ENCODE peak calls at places on chromosomes 4 and X, in four cellular contexts. One of them, this sample, is unnamed.

GRCh38 chr4:15303052-15303641 is 124.7 kb upstream of the C1QTNF7 start:
- DNase-seq in HepG2: peak
- DNase-seq in A549: peak
- DNase-seq in endothelial cell of umbilical vein: no peak
- DNase-seq in this sample: no peak

GRCh38 chrX:79065696-79066095 is 78.8 kb upstream of the GPR174 start:
- DNase-seq in HepG2: no peak
- DNase-seq in endothelial cell of umbilical vein: no peak
- DNase-seq in A549: no peak
- DNase-seq in this sample: no peak

GRCh38 chr4:57109847-57110634 is at the start of gene IGFBP7:
- DNase-seq in HepG2: no peak
- DNase-seq in A549: no peak
- DNase-seq in endothelial cell of umbilical vein: peak
- DNase-seq in this sample: no peak

GRCh38 chrX:31258163-31258562 is 186.3 kb upstream of the FTHL17 start:
- DNase-seq in A549: no peak
- DNase-seq in HepG2: no peak
- DNase-seq in endothelial cell of umbilical vein: peak
- DNase-seq in this sample: no peak

GRCh38 chrX:35919536-35920309 is at the start of gene CFAP47:
- DNase-seq in endothelial cell of umbilical vein: no peak
- DNase-seq in A549: peak
- DNase-seq in HepG2: no peak
- DNase-seq in this sample: no peak

GRCh38 chr4:159069922-159070321 is 33.0 kb upstream of the RAPGEF2 start:
- DNase-seq in A549: no peak
- DNase-seq in endothelial cell of umbilical vein: no peak
- DNase-seq in HepG2: no peak
- DNase-seq in this sample: no peak

GRCh38 chrX:150225756-150226155 is 137.4 kb upstream of the MAMLD1 start:
- DNase-seq in endothelial cell of umbilical vein: no peak
- DNase-seq in HepG2: no peak
- DNase-seq in A549: no peak
- DNase-seq in this sample: no peak

GRCh38 chr4:27148211-27148895 is 287.7 kb downstream of the STIM2 start:
- DNase-seq in A549: no peak
- DNase-seq in endothelial cell of umbilical vein: no peak
- DNase-seq in HepG2: no peak
- DNase-seq in this sample: no peak

GRCh38 chrX:30618160-30618765 is 35.0 kb upstream of the GK start:
- DNase-seq in HepG2: no peak
- DNase-seq in endothelial cell of umbilical vein: no peak
- DNase-seq in A549: no peak
- DNase-seq in this sample: no peak

GRCh38 chrX:64093761-64094160 is 111.7 kb downstream of the AMER1 start:
- DNase-seq in endothelial cell of umbilical vein: peak
- DNase-seq in A549: no peak
- DNase-seq in HepG2: no peak
- DNase-seq in this sample: no peak

GRCh38 chrX:136162827-136163427 is 15.6 kb downstream of the FHL1 start:
- DNase-seq in HepG2: peak
- DNase-seq in endothelial cell of umbilical vein: peak
- DNase-seq in A549: peak
- DNase-seq in this sample: peak

GRCh38 chr4:104890598-104890997 is 256.1 kb upstream of the TET2 start:
- DNase-seq in HepG2: no peak
- DNase-seq in A549: no peak
- DNase-seq in endothelial cell of umbilical vein: no peak
- DNase-seq in this sample: no peak

GRCh38 chr4:165489786-165490185 is 111.0 kb downstream of the CPE start:
- DNase-seq in A549: no peak
- DNase-seq in HepG2: no peak
- DNase-seq in endothelial cell of umbilical vein: peak
- DNase-seq in this sample: no peak

GRCh38 chr4:125440814-125441213 is 126.1 kb downstream of the FAT4 start:
- DNase-seq in A549: no peak
- DNase-seq in HepG2: no peak
- DNase-seq in endothelial cell of umbilical vein: no peak
- DNase-seq in this sample: no peak

GRCh38 chr4:98754736-98755135 is 96.3 kb upstream of the TSPAN5 start:
- DNase-seq in A549: no peak
- DNase-seq in endothelial cell of umbilical vein: peak
- DNase-seq in HepG2: no peak
- DNase-seq in this sample: no peak

GRCh38 chrX:139429913-139430312 is 100.6 kb upstream of the F9 start:
- DNase-seq in HepG2: no peak
- DNase-seq in A549: no peak
- DNase-seq in endothelial cell of umbilical vein: no peak
- DNase-seq in this sample: no peak

GRCh38 chr4:663438-664428 is 10.3 kb downstream of the ATP5ME start:
- DNase-seq in HepG2: no peak
- DNase-seq in endothelial cell of umbilical vein: no peak
- DNase-seq in A549: no peak
- DNase-seq in this sample: no peak

GRCh38 chr4:73867783-73868182 is 1.4 kb upstream of the CXCL1 start:
- DNase-seq in A549: peak
- DNase-seq in HepG2: no peak
- DNase-seq in endothelial cell of umbilical vein: no peak
- DNase-seq in this sample: peak

GRCh38 chr4:115113382-115114106 is at the start of gene NDST4:
- DNase-seq in endothelial cell of umbilical vein: no peak
- DNase-seq in A549: no peak
- DNase-seq in HepG2: no peak
- DNase-seq in this sample: no peak

GRCh38 chrX:23864719-23865349 is 42.9 kb downstream of the APOO start:
- DNase-seq in HepG2: no peak
- DNase-seq in endothelial cell of umbilical vein: no peak
- DNase-seq in A549: no peak
- DNase-seq in this sample: no peak

GRCh38 chr4:41505161-41505653 is 32.8 kb upstream of the LIMCH1 start:
- DNase-seq in A549: no peak
- DNase-seq in endothelial cell of umbilical vein: peak
- DNase-seq in HepG2: no peak
- DNase-seq in this sample: no peak

GRCh38 chrX:129649268-129650182 is 5.2 kb downstream of the APLN start:
- DNase-seq in endothelial cell of umbilical vein: no peak
- DNase-seq in HepG2: no peak
- DNase-seq in A549: no peak
- DNase-seq in this sample: no peak

GRCh38 chrX:40166582-40166981 is 68.8 kb upstream of the BCOR start:
- DNase-seq in HepG2: no peak
- DNase-seq in endothelial cell of umbilical vein: no peak
- DNase-seq in A549: no peak
- DNase-seq in this sample: no peak

GRCh38 chr4:89724716-89725115 is 112.2 kb downstream of the SNCA start:
- DNase-seq in endothelial cell of umbilical vein: peak
- DNase-seq in A549: no peak
- DNase-seq in HepG2: no peak
- DNase-seq in this sample: no peak

GRCh38 chrX:17057209-17057608 is 110.8 kb downstream of the REPS2 start:
- DNase-seq in endothelial cell of umbilical vein: no peak
- DNase-seq in HepG2: no peak
- DNase-seq in A549: no peak
- DNase-seq in this sample: no peak

GRCh38 chrX:133838761-133839676 is 146.4 kb downstream of the GPC3 start:
- DNase-seq in HepG2: no peak
- DNase-seq in A549: peak
- DNase-seq in endothelial cell of umbilical vein: peak
- DNase-seq in this sample: peak

GRCh38 chrX:118730500-118731247 is 3.3 kb downstream of the IL13RA1 start:
- DNase-seq in endothelial cell of umbilical vein: peak
- DNase-seq in A549: no peak
- DNase-seq in HepG2: no peak
- DNase-seq in this sample: no peak
- TF ChIP-seq MAX in endothelial cell of umbilical vein: no peak
- TF ChIP-seq MAX in A549: no peak
- TF ChIP-seq MAX in HepG2: no peak
- TF ChIP-seq MAX in this sample: no peak

GRCh38 chrX:121011254-121011653 is 25.7 kb upstream of the CT47A1 start:
- DNase-seq in HepG2: peak
- DNase-seq in A549: no peak
- DNase-seq in endothelial cell of umbilical vein: no peak
- DNase-seq in this sample: no peak

GRCh38 chrX:121013897-121014455 is 28.4 kb upstream of the CT47A1 start:
- DNase-seq in endothelial cell of umbilical vein: no peak
- DNase-seq in HepG2: peak
- DNase-seq in A549: no peak
- DNase-seq in this sample: no peak

GRCh38 chrX:121009764-121010163 is 24.2 kb upstream of the CT47A1 start:
- DNase-seq in A549: no peak
- DNase-seq in HepG2: no peak
- DNase-seq in endothelial cell of umbilical vein: no peak
- DNase-seq in this sample: no peak

GRCh38 chrX:121008920-121009319 is 23.4 kb upstream of the CT47A1 start:
- DNase-seq in A549: no peak
- DNase-seq in HepG2: peak
- DNase-seq in endothelial cell of umbilical vein: no peak
- DNase-seq in this sample: no peak

GRCh38 chrX:121010218-121010617 is 24.7 kb upstream of the CT47A1 start:
- DNase-seq in A549: no peak
- DNase-seq in HepG2: peak
- DNase-seq in endothelial cell of umbilical vein: no peak
- DNase-seq in this sample: no peak
- TF ChIP-seq MAX in A549: no peak
- TF ChIP-seq MAX in HepG2: no peak
- TF ChIP-seq MAX in endothelial cell of umbilical vein: no peak
- TF ChIP-seq MAX in this sample: no peak

GRCh38 chrX:32525234-32525633 is 686.1 kb downstream of the DMD start:
- DNase-seq in A549: no peak
- DNase-seq in HepG2: no peak
- DNase-seq in endothelial cell of umbilical vein: no peak
- DNase-seq in this sample: no peak

GRCh38 chrX:32533848-32534247 is 677.5 kb downstream of the DMD start:
- DNase-seq in A549: no peak
- DNase-seq in HepG2: no peak
- DNase-seq in endothelial cell of umbilical vein: no peak
- DNase-seq in this sample: no peak

GRCh38 chrX:32532282-32532681 is 679.1 kb downstream of the DMD start:
- DNase-seq in endothelial cell of umbilical vein: peak
- DNase-seq in A549: no peak
- DNase-seq in HepG2: no peak
- DNase-seq in this sample: no peak

GRCh38 chrX:32530802-32531403 is 680.4 kb downstream of the DMD start:
- DNase-seq in A549: no peak
- DNase-seq in HepG2: peak
- DNase-seq in endothelial cell of umbilical vein: peak
- DNase-seq in this sample: no peak
- TF ChIP-seq MAX in A549: no peak
- TF ChIP-seq MAX in HepG2: no peak
- TF ChIP-seq MAX in endothelial cell of umbilical vein: no peak
- TF ChIP-seq MAX in this sample: no peak

GRCh38 chrX:108316456-108316855 is 121.8 kb downstream of the COL4A6 start:
- DNase-seq in endothelial cell of umbilical vein: no peak
- DNase-seq in HepG2: no peak
- DNase-seq in A549: no peak
- DNase-seq in this sample: no peak

GRCh38 chrX:108323751-108324150 is 114.5 kb downstream of the COL4A6 start:
- DNase-seq in endothelial cell of umbilical vein: no peak
- DNase-seq in A549: no peak
- DNase-seq in HepG2: no peak
- DNase-seq in this sample: no peak

GRCh38 chrX:108322243-108322642 is 116.0 kb downstream of the COL4A6 start:
- DNase-seq in A549: no peak
- DNase-seq in HepG2: no peak
- DNase-seq in endothelial cell of umbilical vein: no peak
- DNase-seq in this sample: no peak
- TF ChIP-seq MAX in A549: no peak
- TF ChIP-seq MAX in HepG2: no peak
- TF ChIP-seq MAX in endothelial cell of umbilical vein: no peak
- TF ChIP-seq MAX in this sample: no peak

DNA sequence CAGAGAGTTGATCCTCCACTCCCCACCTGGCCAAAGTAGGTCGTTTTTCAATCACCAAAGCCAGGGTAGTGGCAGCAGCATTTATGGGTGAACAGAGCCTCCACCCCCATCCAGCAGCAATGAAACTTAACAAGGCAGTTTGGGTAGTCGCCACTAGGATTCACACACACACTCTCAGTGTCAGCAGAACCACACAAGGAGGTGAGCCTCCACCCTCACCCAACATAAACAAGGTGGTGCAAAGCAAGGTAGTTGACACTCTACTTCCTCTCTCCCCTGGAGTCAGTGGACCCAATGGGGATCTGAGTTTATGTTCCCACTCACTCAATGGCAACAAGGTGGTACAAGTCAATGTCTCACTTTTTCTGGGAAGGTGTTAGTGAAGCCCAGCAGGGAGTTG is 50.4 kb upstream of the CCDC149 start:
- DNase-seq in endothelial cell of umbilical vein: no peak
- DNase-seq in A549: no peak
- DNase-seq in HepG2: no peak
- DNase-seq in this sample: no peak
- TF ChIP-seq MAX in endothelial cell of umbilical vein: no peak
- TF ChIP-seq MAX in A549: no peak
- TF ChIP-seq MAX in HepG2: no peak
- TF ChIP-seq MAX in this sample: no peak

GRCh38 chr4:76665139-76665538 is 230.1 kb downstream of the SHROOM3 start:
- DNase-seq in A549: peak
- DNase-seq in endothelial cell of umbilical vein: no peak
- DNase-seq in HepG2: no peak
- DNase-seq in this sample: peak
- TF ChIP-seq MAX in A549: no peak
- TF ChIP-seq MAX in endothelial cell of umbilical vein: no peak
- TF ChIP-seq MAX in HepG2: no peak
- TF ChIP-seq MAX in this sample: peak

GRCh38 chr4:7193040-7193958 is 961 bp downstream of the SORCS2 start:
- DNase-seq in endothelial cell of umbilical vein: no peak
- DNase-seq in HepG2: no peak
- DNase-seq in A549: no peak
- DNase-seq in this sample: no peak
- TF ChIP-seq MAX in endothelial cell of umbilical vein: no peak
- TF ChIP-seq MAX in HepG2: no peak
- TF ChIP-seq MAX in A549: no peak
- TF ChIP-seq MAX in this sample: no peak

GRCh38 chr4:148648599-148648998 is 206.4 kb upstream of the NR3C2 start:
- DNase-seq in endothelial cell of umbilical vein: no peak
- DNase-seq in A549: no peak
- DNase-seq in HepG2: no peak
- DNase-seq in this sample: no peak

GRCh38 chr4:148653681-148654080 is 211.5 kb upstream of the NR3C2 start:
- DNase-seq in endothelial cell of umbilical vein: no peak
- DNase-seq in A549: no peak
- DNase-seq in HepG2: no peak
- DNase-seq in this sample: no peak

GRCh38 chr4:148654131-148654530 is 211.9 kb upstream of the NR3C2 start:
- DNase-seq in endothelial cell of umbilical vein: no peak
- DNase-seq in HepG2: no peak
- DNase-seq in A549: no peak
- DNase-seq in this sample: no peak

GRCh38 chr4:148649669-148650331 is 207.6 kb upstream of the NR3C2 start:
- DNase-seq in endothelial cell of umbilical vein: no peak
- DNase-seq in A549: no peak
- DNase-seq in HepG2: no peak
- DNase-seq in this sample: no peak

GRCh38 chr4:148651991-148652390 is 209.8 kb upstream of the NR3C2 start:
- DNase-seq in A549: no peak
- DNase-seq in endothelial cell of umbilical vein: no peak
- DNase-seq in HepG2: no peak
- DNase-seq in this sample: no peak
- TF ChIP-seq MAX in A549: no peak
- TF ChIP-seq MAX in endothelial cell of umbilical vein: no peak
- TF ChIP-seq MAX in HepG2: no peak
- TF ChIP-seq MAX in this sample: no peak

GRCh38 chr4:7909966-7910720 is 29.5 kb downstream of the AFAP1 start:
- DNase-seq in HepG2: no peak
- DNase-seq in A549: no peak
- DNase-seq in endothelial cell of umbilical vein: no peak
- DNase-seq in this sample: no peak
- TF ChIP-seq MAX in HepG2: no peak
- TF ChIP-seq MAX in A549: no peak
- TF ChIP-seq MAX in endothelial cell of umbilical vein: no peak
- TF ChIP-seq MAX in this sample: no peak